ENCODE peak calls at places on chromosomes 16 and 17, in ten cellular contexts. J, G, K, T, V, N, P, X, O and Z are unnamed samples.

GRCh38 chr16:13829712-13830304 is 90.1 kb upstream of the ERCC4 start:
- DNase-seq in G (no peak), X (no peak), K (no peak), O (no peak), N (no peak), V (no peak), P (no peak), J (no peak), T (no peak), Z (no peak)

GRCh38 chr16:68658974-68659360 is 13.9 kb downstream of the CDH3 start:
- DNase-seq in N (no peak), G (no peak), J (no peak), K (no peak), V (no peak), P (no peak), X (no peak), O (no peak), T (no peak), Z (no peak)

GRCh38 chr16:54957403-54957802 is 26.7 kb downstream of the IRX5 start:
- DNase-seq in T (no peak), X (no peak), N (no peak), V (no peak), K (peak), G (no peak), O (no peak), P (no peak), J (no peak), Z (peak)

GRCh38 chr16:3292604-3293003 is 9.3 kb downstream of the ZNF263 start:
- DNase-seq in K (no peak), O (no peak), X (peak), J (no peak), G (no peak), T (no peak), P (no peak), V (no peak), N (no peak), Z (no peak)

GRCh38 chr16:46857261-46857962 is 26.4 kb upstream of the C16orf87 start:
- DNase-seq in O (peak), X (peak), J (no peak), V (no peak), T (no peak), G (no peak), K (peak), P (peak), N (no peak), Z (peak)

GRCh38 chr16:55527885-55528284 is 19.0 kb downstream of the LPCAT2 start:
- DNase-seq in O (no peak), V (no peak), G (no peak), P (no peak), K (no peak), N (no peak), X (no peak), T (no peak), J (no peak), Z (no peak)

GRCh38 chr17:17200311-17200710 is 5.8 kb downstream of the PLD6 start:
- DNase-seq in T (no peak), P (no peak), K (no peak), J (no peak), N (no peak), X (no peak), G (no peak), V (no peak), O (no peak), Z (no peak)

GRCh38 chr17:64296246-64296645 is 33.2 kb upstream of the TEX2 start:
- DNase-seq in O (peak), K (no peak), J (no peak), P (no peak), G (no peak), N (no peak), V (no peak), T (no peak), X (no peak), Z (no peak)

GRCh38 chr16:3182608-3183444 is 5.2 kb upstream of the OR1F1 start:
- DNase-seq in P (peak), T (no peak), V (no peak), K (peak), X (peak), N (no peak), J (no peak), G (no peak), O (peak), Z (peak)

GRCh38 chr17:80246726-80247125 is 13.9 kb upstream of the RNF213 start:
- DNase-seq in G (no peak), O (no peak), N (no peak), V (no peak), P (no peak), T (no peak), K (no peak), X (no peak), J (no peak), Z (no peak)

GRCh38 chr16:22077700-22078313 is 14.5 kb upstream of the VWA3A start:
- DNase-seq in G (no peak), X (peak), T (peak), K (peak), V (peak), J (no peak), P (peak), N (no peak), O (peak), Z (peak)

GRCh38 chr17:71412803-71413202 is 708.0 kb upstream of the SOX9 start:
- DNase-seq in N (no peak), P (peak), O (peak), J (no peak), K (peak), X (peak), V (no peak), G (no peak), T (no peak), Z (peak)

GRCh38 chr17:44829558-44830358 is at the start of gene GJC1:
- DNase-seq in T (no peak), G (no peak), K (peak), V (no peak), X (peak), J (no peak), N (no peak), O (peak), P (peak), Z (no peak)

GRCh38 chr16:70395345-70395901 is 43.5 kb downstream of the ST3GAL2 start:
- DNase-seq in N (no peak), T (peak), G (no peak), K (peak), P (peak), O (peak), J (no peak), V (peak), X (peak), Z (no peak)

GRCh38 chr17:81049372-81049911 is 14.5 kb downstream of the BAIAP2 start:
- DNase-seq in G (no peak), T (no peak), J (no peak), K (no peak), N (no peak), V (no peak), P (no peak), O (no peak), X (no peak), Z (no peak)

GRCh38 chr17:64217249-64217652 is 45.8 kb downstream of the TEX2 start:
- DNase-seq in G (no peak), J (no peak), T (peak), V (no peak), K (no peak), O (no peak), X (no peak), N (peak), P (no peak), Z (no peak)

GRCh38 chr16:51159864-51160263 is 8.8 kb upstream of the SALL1 start:
- DNase-seq in O (no peak), K (no peak), G (no peak), T (no peak), J (no peak), X (no peak), N (no peak), V (no peak), P (no peak), Z (no peak)

GRCh38 chr17:80187090-80187489 is 17.3 kb downstream of the CARD14 start:
- DNase-seq in K (peak), P (no peak), O (no peak), V (no peak), N (no peak), X (peak), T (no peak), G (no peak), J (no peak), Z (peak)